ENCODE peak calls at places on chromosomes 1 and 21, in ten cellular contexts. One of them, this sample, is unnamed.

GRCh38 chr1:26126321-26127084 is 14.9 kb downstream of the PDIK1L start:
- DNase-seq in mesothelial cell of epicardium: no peak
- DNase-seq in AG09319: no peak
- DNase-seq in HFF-Myc: no peak
- DNase-seq in osteocyte: peak; percentile 32
- DNase-seq in Calu3: peak; percentile 66
- DNase-seq in mucosa of descending colon: peak; percentile 74
- DNase-seq in neural crest cell: no peak
- DNase-seq in astrocyte: peak; percentile 60
- DNase-seq in GM20000: peak; percentile 75
- DNase-seq in this sample: no peak

GRCh38 chr21:37266515-37267221 is 466 bp downstream of the VPS26C start:
- DNase-seq in astrocyte: peak; percentile 16
- DNase-seq in neural crest cell: peak; percentile 21
- DNase-seq in AG09319: no peak
- DNase-seq in osteocyte: no peak
- DNase-seq in mucosa of descending colon: no peak
- DNase-seq in mesothelial cell of epicardium: peak; percentile 40
- DNase-seq in GM20000: no peak
- DNase-seq in Calu3: peak; percentile 70
- DNase-seq in HFF-Myc: no peak
- DNase-seq in this sample: no peak

GRCh38 chr1:228299901-228300300 is 92.1 kb downstream of the OBSCN start:
- DNase-seq in astrocyte: no peak
- DNase-seq in mesothelial cell of epicardium: no peak
- DNase-seq in osteocyte: no peak
- DNase-seq in neural crest cell: no peak
- DNase-seq in AG09319: no peak
- DNase-seq in mucosa of descending colon: no peak
- DNase-seq in HFF-Myc: no peak
- DNase-seq in GM20000: no peak
- DNase-seq in Calu3: no peak
- DNase-seq in this sample: no peak

GRCh38 chr1:208028526-208028925 is 117.6 kb upstream of the CD34 start:
- DNase-seq in Calu3: no peak
- DNase-seq in osteocyte: no peak
- DNase-seq in GM20000: no peak
- DNase-seq in neural crest cell: no peak
- DNase-seq in HFF-Myc: no peak
- DNase-seq in astrocyte: no peak
- DNase-seq in mesothelial cell of epicardium: no peak
- DNase-seq in AG09319: no peak
- DNase-seq in mucosa of descending colon: no peak
- DNase-seq in this sample: no peak

GRCh38 chr1:62117416-62117815 is 77.2 kb upstream of the L1TD1 start:
- DNase-seq in neural crest cell: no peak
- DNase-seq in osteocyte: no peak
- DNase-seq in Calu3: no peak
- DNase-seq in mucosa of descending colon: no peak
- DNase-seq in AG09319: peak; percentile 32
- DNase-seq in astrocyte: no peak
- DNase-seq in GM20000: no peak
- DNase-seq in mesothelial cell of epicardium: no peak
- DNase-seq in HFF-Myc: peak; percentile 39
- DNase-seq in this sample: no peak

GRCh38 chr1:197915797-197916686 is 1.1 kb upstream of the LHX9 start:
- DNase-seq in HFF-Myc: peak; percentile 17
- DNase-seq in mucosa of descending colon: peak; percentile 68
- DNase-seq in neural crest cell: peak; percentile 69
- DNase-seq in osteocyte: no peak
- DNase-seq in mesothelial cell of epicardium: no peak
- DNase-seq in astrocyte: peak; percentile 30
- DNase-seq in GM20000: no peak
- DNase-seq in Calu3: peak; percentile 88
- DNase-seq in AG09319: no peak
- DNase-seq in this sample: peak; percentile 81

GRCh38 chr1:219038398-219038797 is 135.3 kb upstream of the LYPLAL1 start:
- DNase-seq in mucosa of descending colon: no peak
- DNase-seq in astrocyte: no peak
- DNase-seq in neural crest cell: no peak
- DNase-seq in Calu3: no peak
- DNase-seq in GM20000: no peak
- DNase-seq in HFF-Myc: no peak
- DNase-seq in mesothelial cell of epicardium: no peak
- DNase-seq in AG09319: no peak
- DNase-seq in osteocyte: no peak
- DNase-seq in this sample: no peak

GRCh38 chr1:53557830-53558784 is 98.9 kb downstream of the DMRTB1 start:
- DNase-seq in HFF-Myc: no peak
- DNase-seq in neural crest cell: no peak
- DNase-seq in mucosa of descending colon: no peak
- DNase-seq in AG09319: no peak
- DNase-seq in astrocyte: no peak
- DNase-seq in Calu3: no peak
- DNase-seq in osteocyte: no peak
- DNase-seq in mesothelial cell of epicardium: peak; percentile 7
- DNase-seq in GM20000: no peak
- DNase-seq in this sample: no peak

GRCh38 chr1:203166192-203166940 is 9.3 kb downstream of the MYBPH start:
- DNase-seq in AG09319: no peak
- DNase-seq in Calu3: peak; percentile 58
- DNase-seq in mucosa of descending colon: peak; percentile 68
- DNase-seq in astrocyte: no peak
- DNase-seq in GM20000: peak; percentile 41
- DNase-seq in neural crest cell: no peak
- DNase-seq in mesothelial cell of epicardium: no peak
- DNase-seq in HFF-Myc: no peak
- DNase-seq in osteocyte: no peak
- DNase-seq in this sample: no peak

GRCh38 chr1:227898502-227899140 is 49.1 kb downstream of the WNT9A start:
- DNase-seq in mucosa of descending colon: no peak
- DNase-seq in neural crest cell: no peak
- DNase-seq in astrocyte: no peak
- DNase-seq in GM20000: no peak
- DNase-seq in HFF-Myc: no peak
- DNase-seq in mesothelial cell of epicardium: peak; percentile 10
- DNase-seq in osteocyte: peak; percentile 72
- DNase-seq in Calu3: no peak
- DNase-seq in AG09319: no peak
- DNase-seq in this sample: no peak

GRCh38 chr1:61301824-61302652 is 219.7 kb downstream of the NFIA start:
- DNase-seq in AG09319: peak; percentile 46
- DNase-seq in astrocyte: no peak
- DNase-seq in osteocyte: no peak
- DNase-seq in neural crest cell: no peak
- DNase-seq in HFF-Myc: peak; percentile 39
- DNase-seq in Calu3: no peak
- DNase-seq in mesothelial cell of epicardium: no peak
- DNase-seq in GM20000: no peak
- DNase-seq in mucosa of descending colon: no peak
- DNase-seq in this sample: no peak

GRCh38 chr1:98051065-98051675 is 130.3 kb upstream of the DPYD start:
- DNase-seq in mesothelial cell of epicardium: no peak
- DNase-seq in GM20000: peak; percentile 72
- DNase-seq in astrocyte: peak; percentile 52
- DNase-seq in mucosa of descending colon: peak; percentile 86
- DNase-seq in HFF-Myc: peak; percentile 56
- DNase-seq in AG09319: peak; percentile 54
- DNase-seq in Calu3: peak; percentile 76
- DNase-seq in neural crest cell: peak; percentile 75
- DNase-seq in osteocyte: peak; percentile 87
- DNase-seq in this sample: no peak

DNA sequence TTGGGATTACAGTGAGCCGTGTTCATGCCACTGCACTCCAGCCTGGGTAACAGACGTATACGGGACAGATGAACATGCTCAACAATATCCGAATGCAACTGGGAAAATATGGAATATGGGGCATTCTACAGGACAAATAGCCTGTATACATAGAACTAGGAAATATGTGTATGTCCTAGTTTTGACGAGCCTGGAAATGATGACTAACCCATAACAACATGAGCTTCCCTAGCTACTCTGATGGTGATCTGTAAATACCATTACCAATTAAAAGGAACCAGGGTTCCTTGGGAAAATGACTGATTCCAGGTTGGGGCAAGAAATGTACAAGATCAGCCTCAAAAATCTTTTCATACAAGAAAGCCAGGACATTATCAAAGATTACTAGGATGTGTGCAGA is 42.8 kb upstream of the ARTN start:
- DNase-seq in Calu3: no peak
- DNase-seq in AG09319: no peak
- DNase-seq in neural crest cell: no peak
- DNase-seq in HFF-Myc: no peak
- DNase-seq in astrocyte: no peak
- DNase-seq in mesothelial cell of epicardium: no peak
- DNase-seq in osteocyte: no peak
- DNase-seq in GM20000: no peak
- DNase-seq in mucosa of descending colon: no peak
- DNase-seq in this sample: no peak
- TF ChIP-seq CTCF in Calu3: no peak
- TF ChIP-seq CTCF in AG09319: no peak
- TF ChIP-seq CTCF in neural crest cell: no peak
- TF ChIP-seq CTCF in HFF-Myc: no peak
- TF ChIP-seq CTCF in astrocyte: no peak
- TF ChIP-seq CTCF in mesothelial cell of epicardium: no peak
- TF ChIP-seq CTCF in osteocyte: no peak
- TF ChIP-seq CTCF in GM20000: no peak
- TF ChIP-seq CTCF in mucosa of descending colon: no peak
- TF ChIP-seq CTCF in this sample: no peak

GRCh38 chr1:214452152-214452806 is 99.1 kb downstream of the PTPN14 start:
- DNase-seq in neural crest cell: no peak
- DNase-seq in mucosa of descending colon: no peak
- DNase-seq in HFF-Myc: no peak
- DNase-seq in AG09319: no peak
- DNase-seq in astrocyte: no peak
- DNase-seq in mesothelial cell of epicardium: no peak
- DNase-seq in osteocyte: no peak
- DNase-seq in GM20000: no peak
- DNase-seq in Calu3: no peak
- DNase-seq in this sample: no peak
- TF ChIP-seq CTCF in neural crest cell: no peak
- TF ChIP-seq CTCF in mucosa of descending colon: no peak
- TF ChIP-seq CTCF in HFF-Myc: no peak
- TF ChIP-seq CTCF in AG09319: no peak
- TF ChIP-seq CTCF in astrocyte: peak; percentile 19
- TF ChIP-seq CTCF in mesothelial cell of epicardium: no peak
- TF ChIP-seq CTCF in osteocyte: peak; percentile 14
- TF ChIP-seq CTCF in GM20000: no peak
- TF ChIP-seq CTCF in Calu3: no peak
- TF ChIP-seq CTCF in this sample: peak; percentile 51

GRCh38 chr1:33099290-33100118 is 18.6 kb downstream of the AZIN2 start:
- DNase-seq in Calu3: peak; percentile 92
- DNase-seq in mesothelial cell of epicardium: no peak
- DNase-seq in osteocyte: peak; percentile 98
- DNase-seq in AG09319: peak; percentile 100
- DNase-seq in GM20000: peak; percentile 56
- DNase-seq in mucosa of descending colon: peak; percentile 60
- DNase-seq in astrocyte: peak; percentile 100
- DNase-seq in HFF-Myc: peak; percentile 100
- DNase-seq in neural crest cell: no peak
- DNase-seq in this sample: no peak
- TF ChIP-seq CTCF in Calu3: peak; percentile 54
- TF ChIP-seq CTCF in mesothelial cell of epicardium: peak; percentile 26
- TF ChIP-seq CTCF in osteocyte: peak; percentile 66
- TF ChIP-seq CTCF in AG09319: peak; percentile 57
- TF ChIP-seq CTCF in GM20000: no peak
- TF ChIP-seq CTCF in mucosa of descending colon: no peak
- TF ChIP-seq CTCF in astrocyte: peak; percentile 56
- TF ChIP-seq CTCF in HFF-Myc: peak; percentile 60
- TF ChIP-seq CTCF in neural crest cell: no peak
- TF ChIP-seq CTCF in this sample: no peak

DNA sequence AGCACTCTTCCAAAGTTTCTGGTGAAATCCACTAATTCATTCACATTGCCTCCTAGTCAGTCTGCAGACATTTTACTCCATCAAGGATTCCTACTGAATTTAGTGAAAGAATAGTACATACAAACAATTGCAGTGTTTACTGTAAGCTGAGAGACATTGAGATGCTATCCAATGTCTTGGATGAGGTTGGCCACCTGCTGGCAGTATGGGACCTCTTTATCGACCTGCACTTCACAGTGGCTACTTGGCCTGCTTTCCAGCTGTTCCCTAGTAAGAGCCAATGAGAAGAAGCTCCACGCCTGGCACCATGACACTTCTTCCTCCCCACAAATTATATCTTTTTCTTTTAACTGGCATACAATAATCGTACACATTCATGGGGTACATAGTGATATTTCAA is 51.5 kb upstream of the LRIF1 start:
- DNase-seq in AG09319: no peak
- DNase-seq in Calu3: no peak
- DNase-seq in astrocyte: no peak
- DNase-seq in HFF-Myc: no peak
- DNase-seq in mesothelial cell of epicardium: no peak
- DNase-seq in GM20000: no peak
- DNase-seq in mucosa of descending colon: no peak
- DNase-seq in osteocyte: no peak
- DNase-seq in neural crest cell: no peak
- DNase-seq in this sample: no peak
- TF ChIP-seq CTCF in AG09319: no peak
- TF ChIP-seq CTCF in Calu3: no peak
- TF ChIP-seq CTCF in astrocyte: no peak
- TF ChIP-seq CTCF in HFF-Myc: no peak
- TF ChIP-seq CTCF in mesothelial cell of epicardium: no peak
- TF ChIP-seq CTCF in GM20000: no peak
- TF ChIP-seq CTCF in mucosa of descending colon: no peak
- TF ChIP-seq CTCF in osteocyte: no peak
- TF ChIP-seq CTCF in neural crest cell: no peak
- TF ChIP-seq CTCF in this sample: no peak

DNA sequence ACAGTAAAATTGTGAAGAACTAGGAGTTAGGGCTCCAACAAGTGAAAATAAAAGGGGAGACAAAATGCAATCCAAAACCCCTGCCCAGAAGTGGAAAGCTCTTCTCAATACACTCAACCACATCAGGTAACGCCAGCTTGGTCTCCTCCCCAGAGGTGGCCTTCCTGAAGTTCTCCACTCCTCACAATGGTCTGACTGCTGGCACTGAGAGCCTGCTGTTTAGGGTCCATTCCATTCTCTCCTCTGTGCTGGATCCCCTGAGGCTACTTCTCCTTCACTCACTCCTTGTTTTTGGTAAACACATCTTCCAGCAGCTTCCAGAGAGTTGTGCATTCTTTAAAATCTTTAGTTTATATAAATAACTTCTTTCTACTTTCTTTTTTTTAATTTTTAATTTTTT is 189.5 kb downstream of the KCNT2 start:
- DNase-seq in astrocyte: no peak
- DNase-seq in Calu3: no peak
- DNase-seq in GM20000: no peak
- DNase-seq in mesothelial cell of epicardium: no peak
- DNase-seq in osteocyte: no peak
- DNase-seq in AG09319: no peak
- DNase-seq in neural crest cell: no peak
- DNase-seq in HFF-Myc: no peak
- DNase-seq in mucosa of descending colon: no peak
- DNase-seq in this sample: no peak
- TF ChIP-seq CTCF in astrocyte: no peak
- TF ChIP-seq CTCF in Calu3: no peak
- TF ChIP-seq CTCF in GM20000: no peak
- TF ChIP-seq CTCF in mesothelial cell of epicardium: no peak
- TF ChIP-seq CTCF in osteocyte: no peak
- TF ChIP-seq CTCF in AG09319: no peak
- TF ChIP-seq CTCF in neural crest cell: no peak
- TF ChIP-seq CTCF in HFF-Myc: no peak
- TF ChIP-seq CTCF in mucosa of descending colon: no peak
- TF ChIP-seq CTCF in this sample: no peak